ENCODE peak calls at places on chromosomes 2 and 18, in five cellular contexts. Z is endodermal cell, D is GM12864, R is left lung, E is A673. Y is an unnamed sample.

GRCh38 chr2:121288454-121289231 is 3.6 kb upstream of the TFCP2L1 start:
- DNase-seq in Z (no peak), D (no peak), R (no peak), E (no peak), Y (no peak)

GRCh38 chr2:37417321-37417720 is 72.9 kb downstream of the QPCT start:
- DNase-seq in Z (no peak), D (no peak), R (no peak), E (no peak), Y (peak; percentile 47)

GRCh38 chr2:228698963-228699362 is 517.5 kb upstream of the SPHKAP start:
- DNase-seq in Z (no peak), D (no peak), R (no peak), E (no peak), Y (no peak)

GRCh38 chr2:199466704-199467461 is 9.1 kb upstream of the SATB2 start:
- DNase-seq in Z (peak; percentile 78), D (no peak), R (peak; percentile 57), E (no peak), Y (no peak)

GRCh38 chr18:30280861-30281470 is 761.6 kb downstream of the DSC3 start:
- DNase-seq in Z (peak; percentile 52), D (no peak), R (no peak), E (peak; percentile 75), Y (peak; percentile 69)

GRCh38 chr18:3839481-3840075 is 389.6 kb downstream of the TGIF1 start:
- DNase-seq in Z (no peak), D (no peak), R (no peak), E (peak; percentile 64), Y (no peak)

GRCh38 chr2:200705305-200705985 is 106.3 kb upstream of the BZW1 start:
- DNase-seq in Z (peak; percentile 84), D (no peak), R (no peak), E (peak; percentile 68), Y (no peak)

GRCh38 chr2:43774617-43775016 is 778 bp downstream of the DYNC2LI1 start:
- DNase-seq in Z (no peak), D (no peak), R (no peak), E (no peak), Y (no peak)

GRCh38 chr18:36130883-36131653 is 1.4 kb downstream of the ELP2 start:
- DNase-seq in Z (no peak), D (no peak), R (peak; percentile 74), E (no peak), Y (no peak)

GRCh38 chr18:40993363-40993762 is 961.7 kb upstream of the PIK3C3 start:
- DNase-seq in Z (no peak), D (no peak), R (no peak), E (no peak), Y (no peak)

GRCh38 chr2:75276093-75277055 is 77.1 kb upstream of the TACR1 start:
- DNase-seq in Z (peak; percentile 67), D (no peak), R (no peak), E (peak; percentile 97), Y (peak; percentile 66)

GRCh38 chr2:83665894-83666293 is 793.2 kb downstream of the SUCLG1 start:
- DNase-seq in Z (no peak), D (no peak), R (no peak), E (no peak), Y (peak; percentile 31)

GRCh38 chr18:24176727-24177416 is 38.0 kb downstream of the CABYR start:
- DNase-seq in Z (peak; percentile 93), D (peak; percentile 59), R (no peak), E (peak; percentile 74), Y (peak; percentile 48)

GRCh38 chr18:57921708-57922107 is 118.6 kb upstream of the ATP8B1 start:
- DNase-seq in Z (no peak), D (no peak), R (no peak), E (no peak), Y (peak; percentile 16)

GRCh38 chr2:98696167-98696566 is 34.8 kb downstream of the MGAT4A start:
- DNase-seq in Z (no peak), D (no peak), R (no peak), E (no peak), Y (no peak)

GRCh38 chr2:73111300-73112025 is 1.3 kb downstream of the RAB11FIP5 start:
- DNase-seq in Z (peak; percentile 86), D (no peak), R (no peak), E (no peak), Y (peak; percentile 58)

GRCh38 chr2:197311521-197312033 is 997 bp upstream of the ANKRD44 start:
- DNase-seq in Z (no peak), D (no peak), R (no peak), E (no peak), Y (no peak)

GRCh38 chr2:233856184-233856583 is 1.8 kb upstream of the HJURP start:
- DNase-seq in Z (no peak), D (no peak), R (no peak), E (no peak), Y (no peak)

GRCh38 chr2:3631851-3632659 is 25.9 kb upstream of the ALLC start:
- DNase-seq in Z (no peak), D (no peak), R (peak; percentile 38), E (no peak), Y (no peak)

GRCh38 chr2:195613922-195614321 is 43.1 kb upstream of the SLC39A10 start:
- DNase-seq in Z (no peak), D (no peak), R (no peak), E (peak; percentile 38), Y (peak; percentile 89)

GRCh38 chr2:185373226-185373625 is 365.4 kb upstream of the FSIP2 start:
- DNase-seq in Z (no peak), D (no peak), R (no peak), E (no peak), Y (no peak)

GRCh38 chr2:101467306-101467705 is 7.6 kb downstream of the RFX8 start:
- DNase-seq in Z (peak; percentile 89), D (no peak), R (no peak), E (no peak), Y (peak; percentile 38)

GRCh38 chr2:186032337-186032736 is 293.7 kb downstream of the FSIP2 start:
- DNase-seq in Z (no peak), D (no peak), R (no peak), E (no peak), Y (no peak)

GRCh38 chr2:172196768-172197322 is 94.1 kb upstream of the DLX2 start:
- DNase-seq in Z (no peak), D (no peak), R (peak; percentile 80), E (no peak), Y (peak; percentile 79)

GRCh38 chr2:290090-290722 is 2.3 kb upstream of the ALKAL2 start:
- DNase-seq in Z (peak; percentile 92), D (no peak), R (peak; percentile 89), E (peak; percentile 74), Y (peak; percentile 81)

GRCh38 chr18:28834889-28835288 is 658.0 kb upstream of the CDH2 start:
- DNase-seq in Z (no peak), D (no peak), R (no peak), E (no peak), Y (peak; percentile 76)

GRCh38 chr18:41353726-41354125 is 601.3 kb upstream of the PIK3C3 start:
- DNase-seq in Z (no peak), D (no peak), R (no peak), E (no peak), Y (no peak)

GRCh38 chr2:157486596-157487270 is 42.8 kb upstream of the CYTIP start:
- DNase-seq in Z (no peak), D (no peak), R (no peak), E (no peak), Y (no peak)

GRCh38 chr2:217394510-217395351 is 534.9 kb upstream of the TNP1 start:
- DNase-seq in Z (no peak), D (no peak), R (no peak), E (no peak), Y (no peak)

GRCh38 chr18:49018961-49019445 is 68.2 kb upstream of the SMAD7 start:
- DNase-seq in Z (peak; percentile 54), D (no peak), R (no peak), E (no peak), Y (no peak)
- TF ChIP-seq CTCF in Z (no peak), D (no peak), R (no peak), E (no peak), Y (no peak)

DNA sequence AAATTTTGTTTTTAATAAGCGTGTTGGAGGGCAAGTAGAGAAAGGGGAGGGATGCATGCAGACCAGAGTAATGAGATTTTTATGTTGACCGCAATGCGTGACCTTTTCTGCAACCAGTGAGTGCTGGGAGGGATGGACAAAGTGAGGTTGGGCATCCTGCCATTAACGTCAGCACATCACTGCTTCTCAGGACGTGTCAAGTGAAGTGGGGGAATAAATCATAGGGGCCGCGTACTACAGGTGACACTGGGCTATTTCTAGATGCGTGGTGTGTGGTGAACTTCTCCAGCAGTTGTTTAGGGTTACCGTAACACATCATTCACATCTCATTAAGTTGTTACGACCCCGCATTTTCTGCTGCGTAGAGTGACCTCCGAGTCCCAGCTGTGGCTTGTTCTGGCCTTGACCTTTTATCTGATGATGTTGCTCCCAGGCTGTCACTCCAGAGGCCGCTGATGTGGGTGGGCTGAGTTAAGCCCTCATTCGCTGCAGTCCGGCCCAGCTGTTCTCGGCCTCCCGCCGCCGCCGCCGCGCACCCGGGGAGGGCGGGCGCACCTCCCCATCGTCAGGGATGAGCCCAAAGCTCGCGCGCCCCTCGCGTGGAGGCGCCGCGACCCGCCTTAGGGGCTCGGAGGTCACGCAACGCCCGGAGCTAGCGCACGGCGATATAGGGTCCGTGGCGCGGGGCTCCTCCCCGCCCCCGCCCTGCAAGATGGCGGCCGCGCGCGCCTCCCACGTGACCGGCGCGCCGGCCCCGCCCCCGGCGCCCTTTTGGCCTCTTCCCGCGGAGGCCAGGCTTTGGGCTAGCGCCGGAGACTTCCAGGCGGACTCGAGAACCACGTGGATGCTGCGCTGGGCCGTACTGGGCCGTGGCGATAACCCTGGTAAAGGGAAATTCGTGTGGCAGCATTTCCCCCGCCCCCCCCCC is 3.5 kb downstream of the ZCCHC2 start:
- DNase-seq in Z (peak; percentile 89), D (peak; percentile 48), R (peak; percentile 96), E (peak; percentile 75), Y (peak; percentile 75)
- H3K4me3 ChIP-seq in Z (peak overlapping the region; percentile 82), D (peak overlapping the region; percentile 96), R (peak overlapping the region; percentile 85), E (peak overlapping the region; percentile 88), Y (peak overlapping the region; percentile 63)

GRCh38 chr2:104866883-104867350 is 13.0 kb downstream of the POU3F3 start:
- DNase-seq in Z (peak; percentile 56), D (no peak), R (peak; percentile 51), E (no peak), Y (no peak)
- TF ChIP-seq CTCF in Z (no peak), D (no peak), R (no peak), E (no peak), Y (no peak)

GRCh38 chr18:37524139-37524538 is 41.5 kb downstream of the CELF4 start:
- DNase-seq in Z (no peak), D (no peak), R (no peak), E (no peak), Y (no peak)
- H3K4me3 ChIP-seq in Z (peak overlapping the region; percentile 53), D (no peak overlapping the region), R (no peak overlapping the region), E (no peak overlapping the region), Y (no peak overlapping the region)

GRCh38 chr2:49840428-49840975 is 686.2 kb upstream of the FSHR start:
- DNase-seq in Z (no peak), D (no peak), R (no peak), E (no peak), Y (no peak)

GRCh38 chr2:49837894-49838293 is 683.6 kb upstream of the FSHR start:
- DNase-seq in Z (no peak), D (no peak), R (no peak), E (no peak), Y (no peak)

GRCh38 chr2:49839818-49840217 is 685.5 kb upstream of the FSHR start:
- DNase-seq in Z (no peak), D (no peak), R (no peak), E (no peak), Y (no peak)

GRCh38 chr2:49843314-49843713 is 689.0 kb upstream of the FSHR start:
- DNase-seq in Z (no peak), D (no peak), R (peak; percentile 17), E (no peak), Y (no peak)
- TF ChIP-seq CTCF in Z (no peak), D (peak; percentile 11), R (no peak), E (no peak), Y (no peak)